ENCODE peak calls at places on chromosomes 7 and 10, in eight cellular contexts. T, C, K, N, R, U, Z and H are unnamed samples. For H3K4me1, the result is how much of the 10 kb centered on the place peaks cover.

GRCh38 chr7:144391823-144392255 is 11.7 kb downstream of the NOBOX start:
- DNase-seq in T (peak), C (peak), K (no peak), N (peak), R (no peak), U (peak), Z (no peak), H (no peak)

GRCh38 chr7:197413-198335 is 5.3 kb downstream of the FAM20C start:
- DNase-seq in T (no peak), C (no peak), K (no peak), N (no peak), R (no peak), U (no peak), Z (no peak), H (no peak)

GRCh38 chr10:30828227-30828626 is 198.7 kb upstream of the LYZL2 start:
- DNase-seq in T (no peak), C (no peak), K (no peak), N (no peak), R (no peak), U (no peak), Z (no peak), H (no peak)

GRCh38 chr10:24207781-24208611 is 942 bp upstream of the KIAA1217 start:
- DNase-seq in T (peak), C (no peak), K (no peak), N (no peak), R (peak), U (no peak), Z (peak), H (no peak)

GRCh38 chr7:154255324-154255723 is 203.1 kb downstream of the DPP6 start:
- DNase-seq in T (no peak), C (no peak), K (no peak), N (no peak), R (no peak), U (no peak), Z (no peak), H (no peak)

GRCh38 chr10:4658777-4659176 is 167.2 kb upstream of the AKR1E2 start:
- DNase-seq in T (no peak), C (no peak), K (no peak), N (no peak), R (no peak), U (no peak), Z (no peak), H (no peak)

GRCh38 chr7:139679731-139680594 is 97.8 kb downstream of the HIPK2 start:
- DNase-seq in T (no peak), C (no peak), K (no peak), N (no peak), R (no peak), U (no peak), Z (no peak), H (no peak)

GRCh38 chr7:44308741-44309270 is 16.6 kb downstream of the CAMK2B start:
- DNase-seq in T (no peak), C (no peak), K (peak), N (no peak), R (peak), U (no peak), Z (no peak), H (no peak)

GRCh38 chr7:4136501-4137110 is 545.5 kb upstream of the FOXK1 start:
- DNase-seq in T (peak), C (no peak), K (peak), N (no peak), R (no peak), U (no peak), Z (no peak), H (no peak)

GRCh38 chr10:42898037-42898960 is 115.7 kb downstream of the BMS1 start:
- DNase-seq in T (no peak), C (no peak), K (no peak), N (no peak), R (no peak), U (no peak), Z (no peak), H (no peak)

GRCh38 chr7:45026984-45027773 is 27.2 kb downstream of the CCM2 start:
- DNase-seq in T (no peak), C (peak), K (no peak), N (peak), R (no peak), U (no peak), Z (no peak), H (no peak)

GRCh38 chr10:128854965-128855364 is 612.1 kb upstream of the MGMT start:
- DNase-seq in T (peak), C (no peak), K (peak), N (no peak), R (peak), U (no peak), Z (peak), H (no peak)

GRCh38 chr7:13800694-13801448 is 188.6 kb downstream of the ETV1 start:
- DNase-seq in T (no peak), C (no peak), K (no peak), N (no peak), R (no peak), U (no peak), Z (no peak), H (no peak)

GRCh38 chr10:19676063-19676462 is 140.2 kb upstream of the PLXDC2 start:
- DNase-seq in T (no peak), C (no peak), K (no peak), N (no peak), R (no peak), U (no peak), Z (no peak), H (no peak)

GRCh38 chr10:86091216-86091615 is 275.4 kb downstream of the GRID1 start:
- DNase-seq in T (no peak), C (no peak), K (no peak), N (no peak), R (no peak), U (no peak), Z (no peak), H (no peak)

GRCh38 chr7:148712610-148713330 is 14.1 kb downstream of the CUL1 start:
- DNase-seq in T (no peak), C (no peak), K (no peak), N (peak), R (no peak), U (no peak), Z (no peak), H (no peak)

GRCh38 chr7:76343294-76343930 is 15.4 kb downstream of the YWHAG start:
- DNase-seq in T (no peak), C (no peak), K (no peak), N (no peak), R (no peak), U (no peak), Z (no peak), H (no peak)

GRCh38 chr10:60646966-60647796 is 131.1 kb upstream of the CDK1 start:
- DNase-seq in T (peak), C (peak), K (no peak), N (peak), R (peak), U (peak), Z (peak), H (no peak)

GRCh38 chr7:101018271-101019167 is 1.4 kb upstream of the MUC17 start:
- DNase-seq in T (no peak), C (no peak), K (no peak), N (no peak), R (no peak), U (no peak), Z (no peak), H (no peak)

GRCh38 chr7:6460990-6461584 is 13.3 kb upstream of the DAGLB start:
- DNase-seq in T (no peak), C (no peak), K (peak), N (no peak), R (no peak), U (no peak), Z (no peak), H (no peak)

GRCh38 chr7:35339811-35340210 is 85.9 kb upstream of the TBX20 start:
- DNase-seq in T (no peak), C (no peak), K (no peak), N (no peak), R (peak), U (no peak), Z (no peak), H (no peak)

GRCh38 chr10:20598590-20598989 is 298.5 kb downstream of the NEBL start:
- DNase-seq in T (peak), C (no peak), K (no peak), N (no peak), R (peak), U (no peak), Z (no peak), H (peak)

GRCh38 chr7:22784346-22784745 is 38.3 kb downstream of the TOMM7 start:
- DNase-seq in T (no peak), C (no peak), K (no peak), N (no peak), R (no peak), U (no peak), Z (no peak), H (no peak)

GRCh38 chr7:134298902-134299683 is 17.6 kb downstream of the SLC35B4 start:
- DNase-seq in T (no peak), C (no peak), K (peak), N (peak), R (no peak), U (no peak), Z (peak), H (no peak)

DNA sequence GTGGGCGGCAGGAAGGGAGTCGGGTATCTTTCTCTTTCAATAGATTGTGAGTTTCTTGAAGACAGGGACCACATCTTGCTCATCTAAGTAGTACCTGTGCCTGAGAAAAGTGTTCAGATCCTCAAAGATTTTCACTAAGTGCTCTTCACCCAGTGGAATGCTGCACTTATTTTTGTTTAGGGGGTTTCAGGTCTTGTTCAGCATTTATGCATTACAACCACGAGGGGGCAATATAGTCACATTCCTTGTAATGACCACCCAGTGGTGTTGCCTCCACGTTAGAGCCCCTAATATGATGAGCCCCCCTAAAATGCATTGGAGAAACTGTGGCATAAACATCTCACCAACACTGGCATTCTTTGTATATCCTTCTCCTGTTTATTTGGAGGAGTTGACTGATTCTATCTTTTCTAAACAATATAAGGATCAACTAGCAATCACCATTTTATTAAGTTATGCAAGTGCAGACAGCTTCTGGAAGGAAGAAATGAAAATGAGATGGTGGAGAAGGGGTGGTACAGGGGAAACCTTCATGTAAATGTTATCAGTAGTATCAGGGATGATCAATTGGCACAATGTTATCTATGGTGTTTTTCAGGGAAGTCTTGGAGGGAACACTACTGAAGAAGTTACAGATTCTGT is 3.1 kb upstream of the PAPSS2 start:
- DNase-seq in T (peak), C (no peak), K (no peak), N (peak), R (peak), U (no peak), Z (no peak), H (no peak)
- H3K4me3 ChIP-seq in T (no peak), C (no peak), K (no peak), N (no peak), R (no peak), U (no peak), Z (no peak), H (no peak)

GRCh38 chr7:112765105-112765504 is 25.1 kb downstream of the TMEM168 start:
- DNase-seq in T (no peak), C (no peak), K (no peak), N (peak), R (no peak), U (no peak), Z (no peak), H (no peak)
- H3K4me1 ChIP-seq in T (under half), C (under half), K (under half), N (under half), R (under half), U (under half), Z (under half), H (under half)

GRCh38 chr10:78286186-78286585 is 252.5 kb downstream of the RPS24 start:
- DNase-seq in T (no peak), C (no peak), K (no peak), N (no peak), R (no peak), U (no peak), Z (no peak), H (no peak)

GRCh38 chr10:78286675-78287074 is 253.0 kb downstream of the RPS24 start:
- DNase-seq in T (no peak), C (no peak), K (no peak), N (no peak), R (no peak), U (no peak), Z (no peak), H (no peak)

GRCh38 chr10:78281627-78282026 is 248.0 kb downstream of the RPS24 start:
- DNase-seq in T (no peak), C (no peak), K (no peak), N (no peak), R (no peak), U (no peak), Z (no peak), H (no peak)

GRCh38 chr10:78280604-78281003 is 246.9 kb downstream of the RPS24 start:
- DNase-seq in T (no peak), C (no peak), K (no peak), N (no peak), R (no peak), U (no peak), Z (no peak), H (no peak)

DNA sequence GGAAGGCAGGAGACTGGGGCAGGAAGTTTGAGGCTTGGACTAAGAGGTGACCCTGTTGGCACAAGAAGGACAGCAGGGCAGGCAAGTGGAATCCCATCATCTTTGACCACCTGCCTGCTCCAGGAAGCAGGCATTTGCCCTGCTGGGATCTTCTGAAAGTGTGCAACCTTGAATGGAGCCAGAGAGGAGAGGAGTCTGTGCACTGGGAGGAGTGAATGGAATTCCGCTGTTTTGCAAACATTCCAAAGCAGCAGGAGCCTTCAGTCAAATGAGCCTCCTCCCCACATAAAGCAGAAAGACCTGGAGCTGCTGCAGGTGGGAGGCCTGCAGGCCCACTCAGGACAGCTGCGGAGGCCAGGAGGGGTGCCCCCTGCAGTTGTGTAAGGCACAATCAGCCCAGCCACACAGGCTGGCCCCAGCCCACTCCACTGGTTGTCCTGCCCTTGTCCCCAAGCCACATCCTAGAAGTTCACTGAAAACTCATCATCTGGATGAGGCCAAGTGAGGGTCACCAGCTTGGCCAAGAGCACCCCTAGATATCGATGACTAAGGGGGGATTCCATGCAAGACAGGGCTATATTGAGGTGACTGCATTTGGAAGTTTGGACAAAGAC is 249.5 kb downstream of the RPS24 start:
- DNase-seq in T (no peak), C (no peak), K (no peak), N (no peak), R (no peak), U (no peak), Z (no peak), H (no peak)
- H3K4me3 ChIP-seq in T (no peak), C (no peak), K (no peak), N (no peak), R (no peak), U (no peak), Z (no peak), H (no peak)

DNA sequence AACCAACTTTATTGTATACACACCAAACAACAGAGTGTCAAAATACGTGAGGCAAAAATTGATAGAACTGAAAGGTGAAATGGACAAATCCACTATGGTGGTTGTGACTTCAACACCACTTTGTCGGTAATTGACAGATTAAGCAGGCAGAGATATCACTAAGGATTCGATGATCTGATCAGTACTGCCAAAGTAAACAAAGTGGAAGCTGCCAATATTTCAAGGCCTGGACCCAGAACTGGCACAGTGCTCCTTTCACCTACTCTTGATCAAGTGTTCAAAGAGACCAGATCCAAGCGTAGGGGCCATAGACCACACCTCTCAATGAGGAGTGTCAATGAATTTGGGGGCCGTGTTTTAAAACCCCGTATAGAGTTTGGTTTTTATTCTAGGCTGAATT is 167.0 kb downstream of the CDK14 start:
- DNase-seq in T (no peak), C (no peak), K (no peak), N (no peak), R (no peak), U (no peak), Z (no peak), H (no peak)
- H3K4me1 ChIP-seq in T (half or more), C (under half), K (under half), N (under half), R (under half), U (under half), Z (under half), H (under half)

GRCh38 chr10:35119378-35119777 is 7.3 kb upstream of the CREM start:
- DNase-seq in T (no peak), C (no peak), K (no peak), N (no peak), R (no peak), U (no peak), Z (no peak), H (no peak)
- H3K4me3 ChIP-seq in T (no peak), C (no peak), K (no peak), N (no peak), R (no peak), U (no peak), Z (no peak), H (no peak)

GRCh38 chr10:69057261-69057950 is 30.5 kb upstream of the SRGN start:
- DNase-seq in T (no peak), C (no peak), K (no peak), N (no peak), R (no peak), U (no peak), Z (peak), H (no peak)
- H3K4me1 ChIP-seq in T (under half), C (under half), K (under half), N (under half), R (under half), U (under half), Z (under half), H (under half)

DNA sequence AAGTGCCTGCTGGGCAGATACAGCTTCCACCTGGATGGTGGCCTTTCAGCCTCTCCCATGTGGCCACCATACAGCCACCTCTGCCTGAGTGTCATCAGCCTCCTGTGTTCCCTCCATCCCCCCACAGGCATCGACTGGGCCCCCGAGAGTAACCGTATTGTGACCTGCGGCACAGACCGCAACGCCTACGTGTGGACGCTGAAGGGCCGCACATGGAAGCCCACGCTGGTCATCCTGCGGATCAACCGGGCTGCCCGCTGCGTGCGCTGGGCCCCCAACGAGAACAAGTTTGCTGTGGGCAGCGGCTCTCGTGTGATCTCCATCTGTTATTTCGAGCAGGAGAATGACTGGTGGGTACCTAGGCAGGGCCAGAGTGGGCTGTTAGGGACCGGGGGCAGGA is 13.4 kb downstream of the ARPC1B start:
- DNase-seq in T (no peak), C (no peak), K (no peak), N (no peak), R (no peak), U (no peak), Z (no peak), H (no peak)
- H3K4me3 ChIP-seq in T (no peak), C (no peak), K (no peak), N (no peak), R (no peak), U (no peak), Z (no peak), H (no peak)

DNA sequence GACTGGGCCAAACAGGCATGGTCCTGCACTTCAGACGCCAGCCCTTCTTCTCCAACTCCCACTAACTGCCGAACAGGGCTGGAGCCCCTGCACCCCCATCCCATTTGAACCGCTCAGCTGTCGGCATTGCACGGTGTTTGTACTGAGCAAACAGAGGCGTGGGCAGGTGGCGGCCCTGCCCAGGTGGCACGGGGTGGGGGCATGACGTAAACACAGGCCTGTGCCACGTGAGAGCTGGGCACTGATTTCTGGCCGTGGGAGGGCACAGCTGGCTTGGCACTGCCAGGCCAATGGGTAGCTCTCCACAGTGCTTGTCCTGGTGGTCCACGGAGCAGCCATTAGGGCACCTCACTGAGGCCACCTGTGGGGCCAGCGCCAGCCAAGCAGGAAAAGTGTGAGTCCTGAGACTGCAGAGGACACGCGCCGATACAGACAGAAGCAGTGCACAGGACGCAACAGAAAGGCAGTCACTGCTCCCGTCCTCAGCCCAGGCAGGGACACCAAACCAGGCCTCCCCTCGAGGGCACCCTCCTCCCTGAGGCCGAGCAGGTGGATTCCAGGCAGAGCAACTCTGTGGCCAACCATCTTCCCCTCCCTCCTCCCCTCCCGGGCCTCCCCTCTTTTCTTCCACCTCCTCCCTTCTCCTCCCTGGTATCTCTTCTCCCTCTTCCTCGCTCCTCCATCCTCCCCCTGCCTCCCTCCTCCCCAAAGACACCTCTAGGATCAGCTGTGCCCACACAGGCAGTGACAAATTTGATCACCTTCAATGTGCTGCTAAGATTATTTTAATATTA is 258.7 kb downstream of the ELFN1 start:
- DNase-seq in T (no peak), C (no peak), K (peak), N (no peak), R (no peak), U (no peak), Z (peak), H (no peak)
- H3K4me1 ChIP-seq in T (under half), C (under half), K (under half), N (under half), R (under half), U (under half), Z (under half), H (under half)